ENCODE peak calls at places on chromosome 15, in six cellular contexts. One of them, this sample, is unnamed.

GRCh38 chr15:25862469-25863066 is 559 bp downstream of the ATP10A start:
- DNase-seq in activated CD8-positive, alpha-beta memory T cell treated with anti-CD3 and anti-CD28 coated beads for 1 hour: no peak
- DNase-seq in KG1: no peak
- DNase-seq in stimulated activated CD4-positive, alpha-beta T cell treated with anti-CD3 and anti-CD28 coated beads, Interleukin-1b, Interleukin-23, amount 100 ng/mL, for 4 hours: peak
- DNase-seq in GM18507: no peak
- DNase-seq in AG10803: peak
- DNase-seq in this sample: no peak

GRCh38 chr15:67107014-67107812 is 41.8 kb downstream of the SMAD3 start:
- DNase-seq in AG10803: peak
- DNase-seq in stimulated activated CD4-positive, alpha-beta T cell treated with anti-CD3 and anti-CD28 coated beads, Interleukin-1b, Interleukin-23, amount 100 ng/mL, for 4 hours: no peak
- DNase-seq in GM18507: no peak
- DNase-seq in KG1: no peak
- DNase-seq in activated CD8-positive, alpha-beta memory T cell treated with anti-CD3 and anti-CD28 coated beads for 1 hour: no peak
- DNase-seq in this sample: no peak

GRCh38 chr15:53869806-53870073 is 108.5 kb upstream of the UNC13C start:
- DNase-seq in GM18507: no peak
- DNase-seq in stimulated activated CD4-positive, alpha-beta T cell treated with anti-CD3 and anti-CD28 coated beads, Interleukin-1b, Interleukin-23, amount 100 ng/mL, for 4 hours: no peak
- DNase-seq in KG1: no peak
- DNase-seq in AG10803: no peak
- DNase-seq in activated CD8-positive, alpha-beta memory T cell treated with anti-CD3 and anti-CD28 coated beads for 1 hour: no peak
- DNase-seq in this sample: no peak

GRCh38 chr15:100721758-100722550 is 119.6 kb downstream of the ASB7 start:
- DNase-seq in activated CD8-positive, alpha-beta memory T cell treated with anti-CD3 and anti-CD28 coated beads for 1 hour: no peak
- DNase-seq in AG10803: peak
- DNase-seq in stimulated activated CD4-positive, alpha-beta T cell treated with anti-CD3 and anti-CD28 coated beads, Interleukin-1b, Interleukin-23, amount 100 ng/mL, for 4 hours: no peak
- DNase-seq in GM18507: no peak
- DNase-seq in KG1: no peak
- DNase-seq in this sample: no peak

GRCh38 chr15:66783327-66784124 is 81.5 kb downstream of the SMAD6 start:
- DNase-seq in stimulated activated CD4-positive, alpha-beta T cell treated with anti-CD3 and anti-CD28 coated beads, Interleukin-1b, Interleukin-23, amount 100 ng/mL, for 4 hours: no peak
- DNase-seq in KG1: no peak
- DNase-seq in activated CD8-positive, alpha-beta memory T cell treated with anti-CD3 and anti-CD28 coated beads for 1 hour: no peak
- DNase-seq in AG10803: no peak
- DNase-seq in GM18507: no peak
- DNase-seq in this sample: no peak

GRCh38 chr15:57962887-57963286 is 102.6 kb downstream of the ALDH1A2 start:
- DNase-seq in AG10803: no peak
- DNase-seq in KG1: peak
- DNase-seq in stimulated activated CD4-positive, alpha-beta T cell treated with anti-CD3 and anti-CD28 coated beads, Interleukin-1b, Interleukin-23, amount 100 ng/mL, for 4 hours: no peak
- DNase-seq in activated CD8-positive, alpha-beta memory T cell treated with anti-CD3 and anti-CD28 coated beads for 1 hour: no peak
- DNase-seq in GM18507: no peak
- DNase-seq in this sample: no peak

GRCh38 chr15:72515591-72516389 is 41.7 kb downstream of the ARIH1 start:
- DNase-seq in stimulated activated CD4-positive, alpha-beta T cell treated with anti-CD3 and anti-CD28 coated beads, Interleukin-1b, Interleukin-23, amount 100 ng/mL, for 4 hours: no peak
- DNase-seq in activated CD8-positive, alpha-beta memory T cell treated with anti-CD3 and anti-CD28 coated beads for 1 hour: no peak
- DNase-seq in AG10803: peak
- DNase-seq in KG1: no peak
- DNase-seq in GM18507: no peak
- DNase-seq in this sample: no peak

GRCh38 chr15:25670025-25670554 is 193.0 kb downstream of the ATP10A start:
- DNase-seq in activated CD8-positive, alpha-beta memory T cell treated with anti-CD3 and anti-CD28 coated beads for 1 hour: no peak
- DNase-seq in KG1: no peak
- DNase-seq in GM18507: no peak
- DNase-seq in stimulated activated CD4-positive, alpha-beta T cell treated with anti-CD3 and anti-CD28 coated beads, Interleukin-1b, Interleukin-23, amount 100 ng/mL, for 4 hours: no peak
- DNase-seq in AG10803: peak
- DNase-seq in this sample: no peak

GRCh38 chr15:72160846-72161245 is 36.7 kb downstream of the GRAMD2A start:
- DNase-seq in activated CD8-positive, alpha-beta memory T cell treated with anti-CD3 and anti-CD28 coated beads for 1 hour: no peak
- DNase-seq in stimulated activated CD4-positive, alpha-beta T cell treated with anti-CD3 and anti-CD28 coated beads, Interleukin-1b, Interleukin-23, amount 100 ng/mL, for 4 hours: no peak
- DNase-seq in KG1: no peak
- DNase-seq in GM18507: no peak
- DNase-seq in AG10803: no peak
- DNase-seq in this sample: no peak

GRCh38 chr15:49079340-49080039 is 33.2 kb upstream of the SECISBP2L start:
- DNase-seq in activated CD8-positive, alpha-beta memory T cell treated with anti-CD3 and anti-CD28 coated beads for 1 hour: no peak
- DNase-seq in AG10803: no peak
- DNase-seq in stimulated activated CD4-positive, alpha-beta T cell treated with anti-CD3 and anti-CD28 coated beads, Interleukin-1b, Interleukin-23, amount 100 ng/mL, for 4 hours: no peak
- DNase-seq in KG1: no peak
- DNase-seq in GM18507: no peak
- DNase-seq in this sample: no peak

GRCh38 chr15:64596701-64597468 is 136.5 kb downstream of the ZNF609 start:
- DNase-seq in activated CD8-positive, alpha-beta memory T cell treated with anti-CD3 and anti-CD28 coated beads for 1 hour: no peak
- DNase-seq in AG10803: peak
- DNase-seq in KG1: no peak
- DNase-seq in GM18507: no peak
- DNase-seq in stimulated activated CD4-positive, alpha-beta T cell treated with anti-CD3 and anti-CD28 coated beads, Interleukin-1b, Interleukin-23, amount 100 ng/mL, for 4 hours: no peak
- DNase-seq in this sample: no peak

GRCh38 chr15:40567111-40567510 is 2.0 kb upstream of the RPUSD2 start:
- DNase-seq in AG10803: no peak
- DNase-seq in activated CD8-positive, alpha-beta memory T cell treated with anti-CD3 and anti-CD28 coated beads for 1 hour: no peak
- DNase-seq in KG1: no peak
- DNase-seq in stimulated activated CD4-positive, alpha-beta T cell treated with anti-CD3 and anti-CD28 coated beads, Interleukin-1b, Interleukin-23, amount 100 ng/mL, for 4 hours: no peak
- DNase-seq in GM18507: no peak
- DNase-seq in this sample: peak

GRCh38 chr15:49946681-49947080 is 172.4 kb downstream of the ATP8B4 start:
- DNase-seq in KG1: no peak
- DNase-seq in activated CD8-positive, alpha-beta memory T cell treated with anti-CD3 and anti-CD28 coated beads for 1 hour: no peak
- DNase-seq in GM18507: no peak
- DNase-seq in stimulated activated CD4-positive, alpha-beta T cell treated with anti-CD3 and anti-CD28 coated beads, Interleukin-1b, Interleukin-23, amount 100 ng/mL, for 4 hours: no peak
- DNase-seq in AG10803: no peak
- DNase-seq in this sample: no peak

GRCh38 chr15:88708256-88709054 is 69.6 kb downstream of the ISG20 start:
- DNase-seq in GM18507: no peak
- DNase-seq in activated CD8-positive, alpha-beta memory T cell treated with anti-CD3 and anti-CD28 coated beads for 1 hour: no peak
- DNase-seq in KG1: no peak
- DNase-seq in stimulated activated CD4-positive, alpha-beta T cell treated with anti-CD3 and anti-CD28 coated beads, Interleukin-1b, Interleukin-23, amount 100 ng/mL, for 4 hours: no peak
- DNase-seq in AG10803: peak
- DNase-seq in this sample: no peak

This sample was measured in GDM1.